ENCODE peak calls at places on chromosomes 7 and 10, in nine cellular contexts. A is fibroblast of mammary gland, O is heart right ventricle, T is heart left ventricle, G is nephron progenitor cell, P is activated B cell treated with CpG ODN at 0.5 μM for 24 hours, K is neural progenitor cell, H is progenitor cell of endocrine pancreas, X is AG10803. Z is an unnamed sample.

GRCh38 chr7:157668884-157669767 is 332.3 kb downstream of the DNAJB6 start:
- DNase-seq in A (no peak), O (no peak), T (no peak), G (no peak), P (no peak), K (no peak), H (no peak), X (no peak), Z (no peak)

GRCh38 chr10:127102176-127102575 is 94.2 kb downstream of the INSYN2A start:
- DNase-seq in A (no peak), O (no peak), T (no peak), G (no peak), P (no peak), K (no peak), H (no peak), X (no peak), Z (no peak)

GRCh38 chr10:90051474-90051873 is 350.1 kb downstream of the KIF20B start:
- DNase-seq in A (no peak), O (no peak), T (peak; percentile 28), G (no peak), P (no peak), K (no peak), H (no peak), X (no peak), Z (no peak)

GRCh38 chr7:81676813-81677212 is 93.0 kb downstream of the HGF start:
- DNase-seq in A (peak; percentile 84), O (no peak), T (no peak), G (no peak), P (no peak), K (no peak), H (no peak), X (peak; percentile 62), Z (no peak)

GRCh38 chr7:50272808-50273207 is 31.7 kb upstream of the IKZF1 start:
- DNase-seq in A (no peak), O (no peak), T (no peak), G (no peak), P (no peak), K (no peak), H (no peak), X (no peak), Z (no peak)

GRCh38 chr10:95343573-95343972 is 52.8 kb upstream of the PDLIM1 start:
- DNase-seq in A (no peak), O (no peak), T (no peak), G (no peak), P (no peak), K (no peak), H (no peak), X (no peak), Z (no peak)

GRCh38 chr10:60848126-60848525 is 69.8 kb downstream of the CDK1 start:
- DNase-seq in A (peak; percentile 73), O (no peak), T (peak; percentile 55), G (no peak), P (no peak), K (no peak), H (no peak), X (peak; percentile 79), Z (no peak)

GRCh38 chr7:47482013-47482761 is 99.7 kb downstream of the TNS3 start:
- DNase-seq in A (peak; percentile 96), O (no peak), T (peak; percentile 65), G (no peak), P (no peak), K (no peak), H (no peak), X (peak; percentile 93), Z (no peak)

GRCh38 chr7:12067156-12067831 is 143.8 kb upstream of the TMEM106B start:
- DNase-seq in A (peak; percentile 48), O (no peak), T (peak; percentile 30), G (peak; percentile 62), P (no peak), K (peak; percentile 77), H (peak; percentile 33), X (peak; percentile 26), Z (peak; percentile 64)

GRCh38 chr10:102231357-102232318 is 5.5 kb downstream of the ELOVL3 start:
- DNase-seq in A (no peak), O (peak; percentile 57), T (peak; percentile 24), G (peak; percentile 60), P (peak; percentile 68), K (peak; percentile 71), H (no peak), X (no peak), Z (peak; percentile 78)

GRCh38 chr10:130749911-130750310 is 561.6 kb downstream of the TCERG1L start:
- DNase-seq in A (no peak), O (no peak), T (no peak), G (no peak), P (no peak), K (no peak), H (no peak), X (no peak), Z (no peak)

GRCh38 chr10:89183571-89183970 is 23.5 kb downstream of the CH25H start:
- DNase-seq in A (no peak), O (no peak), T (no peak), G (no peak), P (no peak), K (no peak), H (no peak), X (peak; percentile 48), Z (no peak)

GRCh38 chr7:2613926-2614613 is 17.7 kb upstream of the TTYH3 start:
- DNase-seq in A (peak; percentile 55), O (peak; percentile 63), T (no peak), G (no peak), P (no peak), K (no peak), H (no peak), X (peak; percentile 81), Z (no peak)

GRCh38 chr10:92699193-92699517 is 9.4 kb downstream of the HHEX start:
- DNase-seq in A (no peak), O (no peak), T (no peak), G (no peak), P (no peak), K (no peak), H (no peak), X (no peak), Z (no peak)

GRCh38 chr10:101672536-101672935 is 22.4 kb downstream of the FBXW4 start:
- DNase-seq in A (no peak), O (peak; percentile 66), T (peak; percentile 59), G (no peak), P (no peak), K (no peak), H (no peak), X (no peak), Z (no peak)

GRCh38 chr10:124798364-124798763 is 3.3 kb upstream of the ABRAXAS2 start:
- DNase-seq in A (no peak), O (no peak), T (no peak), G (no peak), P (no peak), K (no peak), H (no peak), X (no peak), Z (no peak)

GRCh38 chr7:2037301-2037804 is 195.4 kb downstream of the MAD1L1 start:
- DNase-seq in A (no peak), O (no peak), T (no peak), G (no peak), P (no peak), K (no peak), H (no peak), X (peak; percentile 15), Z (no peak)

GRCh38 chr7:92831716-92832622 is 4.4 kb downstream of the CDK6 start:
- DNase-seq in A (peak; percentile 96), O (no peak), T (no peak), G (no peak), P (no peak), K (no peak), H (no peak), X (peak; percentile 93), Z (no peak)

DNA sequence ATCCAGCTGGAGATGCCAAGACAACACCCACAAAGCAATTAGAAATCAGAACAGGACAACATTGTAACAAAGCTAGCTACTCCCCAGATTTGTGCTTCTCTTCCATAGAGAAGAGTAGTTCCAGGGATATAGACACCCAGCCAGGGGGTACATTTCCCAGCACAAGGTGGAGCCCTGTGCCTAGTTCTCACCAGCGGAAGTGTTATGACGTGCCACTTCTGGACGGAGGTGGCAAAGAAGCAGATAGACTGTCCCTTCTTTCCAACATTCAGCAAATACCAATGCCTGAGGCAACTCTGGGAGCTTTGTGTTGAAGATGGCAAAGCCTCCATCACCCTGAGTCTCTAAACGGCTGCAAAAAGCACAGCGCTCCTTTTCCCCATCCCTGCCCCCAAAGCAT is 23.4 kb upstream of the GSAP start:
- DNase-seq in A (peak; percentile 37), O (no peak), T (peak; percentile 36), G (no peak), P (no peak), K (peak; percentile 23), H (no peak), X (peak; percentile 48), Z (no peak)
- TF ChIP-seq CTCF in A (peak; percentile 33), O (peak; percentile 45), T (peak; percentile 58), G (no peak), P (no peak), K (peak; percentile 19), H (no peak), X (peak; percentile 45), Z (no peak)

DNA sequence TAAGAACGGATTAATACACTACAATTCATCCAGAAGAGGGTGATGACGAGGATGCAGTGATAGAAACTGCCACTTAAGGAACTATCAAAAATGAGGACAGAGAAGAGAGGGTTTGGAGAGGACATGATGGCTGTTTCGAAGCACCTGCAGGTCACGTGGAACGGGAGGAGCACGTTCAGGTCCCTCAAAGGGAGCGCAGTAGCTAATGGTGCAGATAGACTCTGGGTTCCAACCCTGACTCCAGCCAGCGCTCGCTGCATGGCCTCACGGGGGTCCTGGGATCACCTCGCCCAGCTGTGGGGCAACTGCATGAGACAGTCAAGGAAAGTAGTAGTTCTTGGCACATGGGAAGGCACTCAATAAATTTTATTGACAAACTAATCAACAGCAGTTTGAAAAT is 208.6 kb upstream of the RNF32 start:
- DNase-seq in A (no peak), O (no peak), T (no peak), G (no peak), P (no peak), K (no peak), H (no peak), X (no peak), Z (no peak)
- TF ChIP-seq CTCF in A (no peak), O (no peak), T (no peak), G (no peak), P (no peak), K (no peak), H (no peak), X (no peak), Z (no peak)

DNA sequence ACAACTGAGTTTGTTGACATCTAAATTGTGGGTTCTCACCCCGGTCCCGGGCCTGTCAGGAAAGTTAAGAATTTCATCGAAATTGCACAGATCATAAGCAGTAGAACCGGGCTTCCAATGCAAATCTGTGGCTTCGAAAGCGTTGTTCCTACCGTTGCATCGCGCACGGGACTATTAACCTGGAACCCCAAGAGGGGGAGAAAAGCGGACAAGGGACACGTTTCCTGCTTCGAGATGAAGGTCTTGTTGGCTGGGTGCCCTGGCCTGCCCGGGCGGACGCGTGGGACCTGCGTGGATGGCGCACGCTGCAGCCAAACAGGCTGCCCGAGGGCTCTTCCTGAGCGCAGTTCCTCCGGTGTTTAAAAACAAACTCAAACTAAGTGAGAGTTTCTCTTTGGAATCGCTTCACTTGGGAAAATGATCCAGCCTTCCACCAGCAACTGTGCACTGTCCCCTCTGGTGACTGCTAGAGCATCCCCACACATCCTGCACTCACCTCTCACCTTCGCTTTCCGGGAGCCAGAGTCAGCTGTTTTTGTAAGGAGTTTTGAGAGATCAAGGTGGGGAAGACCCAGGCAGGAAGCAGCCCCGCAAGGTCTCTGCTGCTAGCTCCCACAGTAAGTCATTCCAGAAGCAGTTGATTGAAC is 5.1 kb upstream of the TBX20 start:
- DNase-seq in A (no peak), O (no peak), T (no peak), G (no peak), P (no peak), K (no peak), H (no peak), X (no peak), Z (no peak)
- TF ChIP-seq CTCF in A (no peak), O (no peak), T (no peak), G (no peak), P (no peak), K (no peak), H (no peak), X (no peak), Z (no peak)

GRCh38 chr7:134311807-134312206 is 4.9 kb downstream of the SLC35B4 start:
- DNase-seq in A (no peak), O (no peak), T (no peak), G (no peak), P (no peak), K (no peak), H (no peak), X (no peak), Z (no peak)
- TF ChIP-seq CTCF in A (no peak), O (no peak), T (no peak), G (no peak), P (no peak), K (no peak), H (no peak), X (no peak), Z (no peak)

Z was measured in endothelial cell.